ENCODE peak calls at places on chromosomes 5 and 9, in seven cellular contexts. One of them, this sample, is unnamed.

GRCh38 chr5:89260254-89260653 is 377.3 kb upstream of the MEF2C start:
- DNase-seq in body of pancreas: no peak
- DNase-seq in GM19239: no peak
- DNase-seq in NCI-H2029 treated with DMSO at 0.1 percent for 48 hours: no peak
- DNase-seq in GDM1: no peak
- DNase-seq in endodermal cell: no peak
- DNase-seq in T-helper 1 cell: no peak
- DNase-seq in this sample: no peak

GRCh38 chr5:160064441-160064840 is 54.8 kb downstream of the PWWP2A start:
- DNase-seq in body of pancreas: peak; percentile 96
- DNase-seq in GM19239: no peak
- DNase-seq in NCI-H2029 treated with DMSO at 0.1 percent for 48 hours: no peak
- DNase-seq in GDM1: no peak
- DNase-seq in endodermal cell: no peak
- DNase-seq in T-helper 1 cell: no peak
- DNase-seq in this sample: no peak

GRCh38 chr5:112283943-112284342 is 135.1 kb downstream of the EPB41L4A start:
- DNase-seq in body of pancreas: no peak
- DNase-seq in GM19239: no peak
- DNase-seq in NCI-H2029 treated with DMSO at 0.1 percent for 48 hours: peak; percentile 34
- DNase-seq in GDM1: no peak
- DNase-seq in endodermal cell: no peak
- DNase-seq in T-helper 1 cell: no peak
- DNase-seq in this sample: no peak

GRCh38 chr5:172731286-172732073 is 39.5 kb downstream of the DUSP1 start:
- DNase-seq in body of pancreas: peak; percentile 96
- DNase-seq in GM19239: no peak
- DNase-seq in NCI-H2029 treated with DMSO at 0.1 percent for 48 hours: no peak
- DNase-seq in GDM1: no peak
- DNase-seq in endodermal cell: peak; percentile 86
- DNase-seq in T-helper 1 cell: no peak
- DNase-seq in this sample: no peak

GRCh38 chr9:130696996-130697395 is 3.4 kb downstream of the EXOSC2 start:
- DNase-seq in body of pancreas: no peak
- DNase-seq in GM19239: no peak
- DNase-seq in NCI-H2029 treated with DMSO at 0.1 percent for 48 hours: no peak
- DNase-seq in GDM1: no peak
- DNase-seq in endodermal cell: no peak
- DNase-seq in T-helper 1 cell: no peak
- DNase-seq in this sample: no peak

GRCh38 chr5:134127988-134128647 is 13.6 kb downstream of the TCF7 start:
- DNase-seq in body of pancreas: no peak
- DNase-seq in GM19239: no peak
- DNase-seq in NCI-H2029 treated with DMSO at 0.1 percent for 48 hours: no peak
- DNase-seq in GDM1: no peak
- DNase-seq in endodermal cell: no peak
- DNase-seq in T-helper 1 cell: no peak
- DNase-seq in this sample: no peak

GRCh38 chr5:10565785-10566506 is 2.1 kb downstream of the ANKRD33B start:
- DNase-seq in body of pancreas: no peak
- DNase-seq in GM19239: no peak
- DNase-seq in NCI-H2029 treated with DMSO at 0.1 percent for 48 hours: no peak
- DNase-seq in GDM1: no peak
- DNase-seq in endodermal cell: peak; percentile 70
- DNase-seq in T-helper 1 cell: no peak
- DNase-seq in this sample: no peak

GRCh38 chr5:16909464-16909863 is 26.6 kb downstream of the MYO10 start:
- DNase-seq in body of pancreas: no peak
- DNase-seq in GM19239: no peak
- DNase-seq in NCI-H2029 treated with DMSO at 0.1 percent for 48 hours: peak; percentile 57
- DNase-seq in GDM1: no peak
- DNase-seq in endodermal cell: no peak
- DNase-seq in T-helper 1 cell: no peak
- DNase-seq in this sample: no peak

GRCh38 chr5:128143911-128144310 is 60.3 kb downstream of the SLC12A2 start:
- DNase-seq in body of pancreas: no peak
- DNase-seq in GM19239: no peak
- DNase-seq in NCI-H2029 treated with DMSO at 0.1 percent for 48 hours: no peak
- DNase-seq in GDM1: no peak
- DNase-seq in endodermal cell: no peak
- DNase-seq in T-helper 1 cell: no peak
- DNase-seq in this sample: no peak

GRCh38 chr5:36209664-36210063 is 32.1 kb downstream of the NADK2 start:
- DNase-seq in body of pancreas: no peak
- DNase-seq in GM19239: no peak
- DNase-seq in NCI-H2029 treated with DMSO at 0.1 percent for 48 hours: no peak
- DNase-seq in GDM1: no peak
- DNase-seq in endodermal cell: no peak
- DNase-seq in T-helper 1 cell: no peak
- DNase-seq in this sample: no peak

GRCh38 chr5:15702102-15702501 is 202.1 kb downstream of the FBXL7 start:
- DNase-seq in body of pancreas: no peak
- DNase-seq in GM19239: no peak
- DNase-seq in NCI-H2029 treated with DMSO at 0.1 percent for 48 hours: no peak
- DNase-seq in GDM1: no peak
- DNase-seq in endodermal cell: peak; percentile 69
- DNase-seq in T-helper 1 cell: no peak
- DNase-seq in this sample: no peak

GRCh38 chr5:77138981-77139380 is 51.9 kb upstream of the ZBED3 start:
- DNase-seq in body of pancreas: peak; percentile 56
- DNase-seq in GM19239: no peak
- DNase-seq in NCI-H2029 treated with DMSO at 0.1 percent for 48 hours: no peak
- DNase-seq in GDM1: no peak
- DNase-seq in endodermal cell: no peak
- DNase-seq in T-helper 1 cell: no peak
- DNase-seq in this sample: no peak

GRCh38 chr5:83955916-83956315 is 235.3 kb upstream of the HAPLN1 start:
- DNase-seq in body of pancreas: no peak
- DNase-seq in GM19239: no peak
- DNase-seq in NCI-H2029 treated with DMSO at 0.1 percent for 48 hours: no peak
- DNase-seq in GDM1: peak; percentile 20
- DNase-seq in endodermal cell: no peak
- DNase-seq in T-helper 1 cell: no peak
- DNase-seq in this sample: no peak

GRCh38 chr5:73264626-73265025 is 91.6 kb downstream of the TMEM174 start:
- DNase-seq in body of pancreas: no peak
- DNase-seq in GM19239: no peak
- DNase-seq in NCI-H2029 treated with DMSO at 0.1 percent for 48 hours: no peak
- DNase-seq in GDM1: no peak
- DNase-seq in endodermal cell: no peak
- DNase-seq in T-helper 1 cell: no peak
- DNase-seq in this sample: no peak

GRCh38 chr9:124831642-124832364 is 21.5 kb upstream of the WDR38 start:
- DNase-seq in body of pancreas: peak; percentile 81
- DNase-seq in GM19239: no peak
- DNase-seq in NCI-H2029 treated with DMSO at 0.1 percent for 48 hours: no peak
- DNase-seq in GDM1: no peak
- DNase-seq in endodermal cell: no peak
- DNase-seq in T-helper 1 cell: no peak
- DNase-seq in this sample: no peak

GRCh38 chr9:137298401-137298982 is 3.6 kb downstream of the NRARP start:
- DNase-seq in body of pancreas: peak; percentile 52
- DNase-seq in GM19239: no peak
- DNase-seq in NCI-H2029 treated with DMSO at 0.1 percent for 48 hours: no peak
- DNase-seq in GDM1: no peak
- DNase-seq in endodermal cell: peak; percentile 63
- DNase-seq in T-helper 1 cell: no peak
- DNase-seq in this sample: no peak

GRCh38 chr5:428219-428618 is 14.8 kb upstream of the EXOC3 start:
- DNase-seq in body of pancreas: no peak
- DNase-seq in GM19239: no peak
- DNase-seq in NCI-H2029 treated with DMSO at 0.1 percent for 48 hours: no peak
- DNase-seq in GDM1: no peak
- DNase-seq in endodermal cell: no peak
- DNase-seq in T-helper 1 cell: no peak
- DNase-seq in this sample: no peak

GRCh38 chr5:113663879-113664278 is 150.4 kb downstream of the YTHDC2 start:
- DNase-seq in body of pancreas: peak; percentile 28
- DNase-seq in GM19239: peak; percentile 4
- DNase-seq in NCI-H2029 treated with DMSO at 0.1 percent for 48 hours: no peak
- DNase-seq in GDM1: no peak
- DNase-seq in endodermal cell: peak; percentile 93
- DNase-seq in T-helper 1 cell: no peak
- DNase-seq in this sample: peak; percentile 0

GRCh38 chr9:99601506-99601905 is 220.2 kb upstream of the NR4A3 start:
- DNase-seq in body of pancreas: peak; percentile 43
- DNase-seq in GM19239: no peak
- DNase-seq in NCI-H2029 treated with DMSO at 0.1 percent for 48 hours: no peak
- DNase-seq in GDM1: no peak
- DNase-seq in endodermal cell: no peak
- DNase-seq in T-helper 1 cell: no peak
- DNase-seq in this sample: no peak

GRCh38 chr5:62144395-62145022 is 161.5 kb upstream of the KIF2A start:
- DNase-seq in body of pancreas: peak; percentile 60
- DNase-seq in GM19239: no peak
- DNase-seq in NCI-H2029 treated with DMSO at 0.1 percent for 48 hours: peak; percentile 49
- DNase-seq in GDM1: no peak
- DNase-seq in endodermal cell: no peak
- DNase-seq in T-helper 1 cell: no peak
- DNase-seq in this sample: no peak

GRCh38 chr5:76690027-76690679 is 25.8 kb upstream of the F2R start:
- DNase-seq in body of pancreas: no peak
- DNase-seq in GM19239: no peak
- DNase-seq in NCI-H2029 treated with DMSO at 0.1 percent for 48 hours: no peak
- DNase-seq in GDM1: no peak
- DNase-seq in endodermal cell: no peak
- DNase-seq in T-helper 1 cell: no peak
- DNase-seq in this sample: no peak

GRCh38 chr9:101601904-101602765 is 7.4 kb upstream of the PPP3R2 start:
- DNase-seq in body of pancreas: peak; percentile 27
- DNase-seq in GM19239: peak; percentile 16
- DNase-seq in NCI-H2029 treated with DMSO at 0.1 percent for 48 hours: peak; percentile 22
- DNase-seq in GDM1: no peak
- DNase-seq in endodermal cell: peak; percentile 68
- DNase-seq in T-helper 1 cell: no peak
- DNase-seq in this sample: no peak

GRCh38 chr5:172740483-172741205 is 30.4 kb downstream of the DUSP1 start:
- DNase-seq in body of pancreas: peak; percentile 65
- DNase-seq in GM19239: no peak
- DNase-seq in NCI-H2029 treated with DMSO at 0.1 percent for 48 hours: no peak
- DNase-seq in GDM1: no peak
- DNase-seq in endodermal cell: no peak
- DNase-seq in T-helper 1 cell: no peak
- DNase-seq in this sample: no peak

GRCh38 chr9:137276757-137277328 is 683 bp upstream of the TOR4A start:
- DNase-seq in body of pancreas: peak; percentile 76
- DNase-seq in GM19239: no peak
- DNase-seq in NCI-H2029 treated with DMSO at 0.1 percent for 48 hours: no peak
- DNase-seq in GDM1: peak; percentile 65
- DNase-seq in endodermal cell: peak; percentile 84
- DNase-seq in T-helper 1 cell: no peak
- DNase-seq in this sample: no peak

GRCh38 chr9:70066418-70066817 is 22.8 kb downstream of the MAMDC2 start:
- DNase-seq in body of pancreas: no peak
- DNase-seq in GM19239: no peak
- DNase-seq in NCI-H2029 treated with DMSO at 0.1 percent for 48 hours: no peak
- DNase-seq in GDM1: no peak
- DNase-seq in endodermal cell: no peak
- DNase-seq in T-helper 1 cell: no peak
- DNase-seq in this sample: no peak

GRCh38 chr5:125408582-125409069 is 662.2 kb upstream of the ZNF608 start:
- DNase-seq in body of pancreas: no peak
- DNase-seq in GM19239: no peak
- DNase-seq in NCI-H2029 treated with DMSO at 0.1 percent for 48 hours: peak; percentile 54
- DNase-seq in GDM1: no peak
- DNase-seq in endodermal cell: no peak
- DNase-seq in T-helper 1 cell: no peak
- DNase-seq in this sample: no peak

GRCh38 chr5:93915142-93915553 is 173.7 kb upstream of the POU5F2 start:
- DNase-seq in body of pancreas: no peak
- DNase-seq in GM19239: peak; percentile 12
- DNase-seq in NCI-H2029 treated with DMSO at 0.1 percent for 48 hours: peak; percentile 5
- DNase-seq in GDM1: no peak
- DNase-seq in endodermal cell: no peak
- DNase-seq in T-helper 1 cell: no peak
- DNase-seq in this sample: no peak

GRCh38 chr9:136002886-136003285 is 41.7 kb upstream of the UBAC1 start:
- DNase-seq in body of pancreas: no peak
- DNase-seq in GM19239: no peak
- DNase-seq in NCI-H2029 treated with DMSO at 0.1 percent for 48 hours: no peak
- DNase-seq in GDM1: no peak
- DNase-seq in endodermal cell: no peak
- DNase-seq in T-helper 1 cell: no peak
- DNase-seq in this sample: no peak

GRCh38 chr9:31325778-31326177 is 1058.7 kb upstream of the ACO1 start:
- DNase-seq in body of pancreas: no peak
- DNase-seq in GM19239: no peak
- DNase-seq in NCI-H2029 treated with DMSO at 0.1 percent for 48 hours: no peak
- DNase-seq in GDM1: no peak
- DNase-seq in endodermal cell: no peak
- DNase-seq in T-helper 1 cell: no peak
- DNase-seq in this sample: no peak

GRCh38 chr5:1392261-1392660 is 47.4 kb upstream of the CLPTM1L start:
- DNase-seq in body of pancreas: no peak
- DNase-seq in GM19239: no peak
- DNase-seq in NCI-H2029 treated with DMSO at 0.1 percent for 48 hours: no peak
- DNase-seq in GDM1: no peak
- DNase-seq in endodermal cell: no peak
- DNase-seq in T-helper 1 cell: no peak
- DNase-seq in this sample: no peak

GRCh38 chr5:59021837-59022514 is 439.1 kb downstream of the RAB3C start:
- DNase-seq in body of pancreas: peak; percentile 63
- DNase-seq in GM19239: no peak
- DNase-seq in NCI-H2029 treated with DMSO at 0.1 percent for 48 hours: peak; percentile 63
- DNase-seq in GDM1: no peak
- DNase-seq in endodermal cell: no peak
- DNase-seq in T-helper 1 cell: no peak
- DNase-seq in this sample: no peak

GRCh38 chr5:173498286-173498685 is 118.2 kb downstream of the BOD1 start:
- DNase-seq in body of pancreas: peak; percentile 46
- DNase-seq in GM19239: no peak
- DNase-seq in NCI-H2029 treated with DMSO at 0.1 percent for 48 hours: no peak
- DNase-seq in GDM1: no peak
- DNase-seq in endodermal cell: no peak
- DNase-seq in T-helper 1 cell: no peak
- DNase-seq in this sample: no peak

GRCh38 chr9:35864695-35865255 is 5.4 kb downstream of the OR13J1 start:
- DNase-seq in body of pancreas: no peak
- DNase-seq in GM19239: no peak
- DNase-seq in NCI-H2029 treated with DMSO at 0.1 percent for 48 hours: no peak
- DNase-seq in GDM1: no peak
- DNase-seq in endodermal cell: no peak
- DNase-seq in T-helper 1 cell: no peak
- DNase-seq in this sample: no peak

GRCh38 chr5:40277161-40277906 is 402.4 kb upstream of the PTGER4 start:
- DNase-seq in body of pancreas: no peak
- DNase-seq in GM19239: no peak
- DNase-seq in NCI-H2029 treated with DMSO at 0.1 percent for 48 hours: no peak
- DNase-seq in GDM1: no peak
- DNase-seq in endodermal cell: no peak
- DNase-seq in T-helper 1 cell: no peak
- DNase-seq in this sample: no peak

GRCh38 chr5:14208071-14209021 is 65.2 kb downstream of the TRIO start:
- DNase-seq in body of pancreas: no peak
- DNase-seq in GM19239: no peak
- DNase-seq in NCI-H2029 treated with DMSO at 0.1 percent for 48 hours: peak; percentile 25
- DNase-seq in GDM1: no peak
- DNase-seq in endodermal cell: no peak
- DNase-seq in T-helper 1 cell: no peak
- DNase-seq in this sample: no peak

This sample was measured in GM12891.